ENCODE peak calls at places on chromosomes 1 and 21, in eight cellular contexts. H is stomach; R is tibial nerve; Y is upper lobe of right lung; U is uterus; Q is naive thymus-derived CD4-positive, alpha-beta T cell; F is PC-9; I is neural progenitor cell. L is an unnamed sample. For H3K4me1, the result is how much of the 10 kb centered on the place peaks cover.

GRCh38 chr1:203612932-203613682 is 13.5 kb upstream of the ATP2B4 start:
- DNase-seq in H (no peak), R (no peak), Y (no peak), U (no peak), Q (no peak), F (no peak), I (no peak), L (no peak)

GRCh38 chr1:25832336-25833037 is 12.7 kb downstream of the MTFR1L start:
- DNase-seq in H (no peak), R (no peak), Y (no peak), U (no peak), Q (no peak), F (no peak), I (no peak), L (no peak)

GRCh38 chr1:53501065-53502005 is 42.1 kb downstream of the DMRTB1 start:
- DNase-seq in H (no peak), R (no peak), Y (no peak), U (no peak), Q (no peak), F (no peak), I (no peak), L (no peak)

GRCh38 chr1:20137055-20137454 is 2.1 kb upstream of the PLA2G2F start:
- DNase-seq in H (no peak), R (no peak), Y (peak), U (no peak), Q (no peak), F (peak), I (no peak), L (no peak)

GRCh38 chr21:35909456-35910178 is 150.7 kb downstream of the SETD4 start:
- DNase-seq in H (no peak), R (no peak), Y (no peak), U (no peak), Q (no peak), F (no peak), I (no peak), L (no peak)

GRCh38 chr1:212485895-212486590 is 53.3 kb downstream of the NENF start:
- DNase-seq in H (peak), R (peak), Y (peak), U (no peak), Q (no peak), F (peak), I (no peak), L (no peak)

GRCh38 chr1:20981903-20982695 is 194.6 kb downstream of the EIF4G3 start:
- DNase-seq in H (no peak), R (no peak), Y (no peak), U (no peak), Q (no peak), F (no peak), I (no peak), L (no peak)

GRCh38 chr1:214416417-214417212 is 134.8 kb downstream of the PTPN14 start:
- DNase-seq in H (no peak), R (no peak), Y (no peak), U (no peak), Q (no peak), F (no peak), I (no peak), L (no peak)

GRCh38 chr21:46069719-46070279 is 28.1 kb upstream of the COL6A2 start:
- DNase-seq in H (no peak), R (no peak), Y (no peak), U (no peak), Q (no peak), F (no peak), I (no peak), L (no peak)

GRCh38 chr1:244448279-244449036 is 3.3 kb downstream of the ADSS2 start:
- DNase-seq in H (no peak), R (no peak), Y (no peak), U (no peak), Q (no peak), F (no peak), I (no peak), L (no peak)

GRCh38 chr1:154865442-154866256 is 4.4 kb downstream of the KCNN3 start:
- DNase-seq in H (no peak), R (no peak), Y (no peak), U (no peak), Q (no peak), F (no peak), I (no peak), L (no peak)

GRCh38 chr1:200628223-200628868 is 7.8 kb upstream of the KIF14 start:
- DNase-seq in H (no peak), R (no peak), Y (no peak), U (no peak), Q (no peak), F (no peak), I (no peak), L (peak)
- H3K27ac ChIP-seq in H (no peak), R (no peak), Y (no peak), U (no peak), Q (no peak), F (no peak), I (no peak), L (no peak)

GRCh38 chr1:66357478-66358197 is 176.3 kb upstream of the SGIP1 start:
- DNase-seq in H (no peak), R (no peak), Y (no peak), U (no peak), Q (peak), F (no peak), I (no peak), L (no peak)
- H3K4me1 ChIP-seq in H (under half), R (under half), Y (under half), U (under half), Q (half or more), F (under half), I (under half), L (under half)

GRCh38 chr1:224223819-224224714 is 41.0 kb downstream of the DEGS1 start:
- DNase-seq in H (no peak), R (no peak), Y (no peak), U (no peak), Q (no peak), F (no peak), I (no peak), L (no peak)
- H3K27ac ChIP-seq in H (peak), R (no peak), Y (no peak), U (no peak), Q (no peak), F (no peak), I (no peak), L (no peak)

DNA sequence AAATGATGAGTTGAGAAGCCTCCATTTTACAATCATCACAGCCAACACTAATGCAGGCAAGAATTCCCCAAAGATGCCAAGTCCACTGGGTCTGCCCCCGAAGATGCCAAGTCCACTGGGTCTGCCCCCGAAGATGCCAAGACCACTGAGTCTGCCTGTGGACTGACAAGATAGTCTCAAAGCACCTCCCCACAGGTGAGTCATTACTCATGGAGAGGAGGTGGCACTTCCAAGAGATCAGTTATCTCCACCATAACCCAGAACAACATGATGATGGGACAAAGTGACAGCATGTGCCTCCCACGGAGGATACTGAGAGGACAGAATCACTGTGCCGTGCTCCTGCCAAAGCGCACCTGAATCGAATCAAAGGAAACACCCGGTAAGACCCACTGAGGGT is 4.8 kb downstream of the PTTG1IP start:
- DNase-seq in H (no peak), R (no peak), Y (peak), U (no peak), Q (no peak), F (no peak), I (no peak), L (no peak)
- H3K4me1 ChIP-seq in H (half or more), R (half or more), Y (half or more), U (under half), Q (half or more), F (half or more), I (under half), L (half or more)

L was measured in effector memory CD4-positive, alpha-beta T cell.